ENCODE peak calls at places on chromosome 22, in seven cellular contexts. O is H1, B is K562, Q is A549, J is lower leg skin, E is ovary, H is heart left ventricle. U is an unnamed sample.

GRCh38 chr22:20653795-20654342 is 120.0 kb upstream of the SERPIND1 start:
- DNase-seq in E (no peak), J (no peak), Q (no peak), O (no peak), H (no peak), B (peak; percentile 16), U (no peak)

GRCh38 chr22:39136317-39136716 is 16.2 kb downstream of the CBX7 start:
- DNase-seq in Q (no peak), J (no peak), B (no peak), E (no peak), O (no peak), H (no peak), U (no peak)

GRCh38 chr22:50102946-50103345 is 13.1 kb downstream of the MOV10L1 start:
- DNase-seq in E (no peak), H (no peak), O (no peak), J (no peak), Q (peak; percentile 10), B (peak; percentile 49), U (peak; percentile 18)

GRCh38 chr22:39098026-39098425 is 982 bp downstream of the APOBEC3H start:
- DNase-seq in B (no peak), Q (no peak), O (no peak), E (no peak), J (no peak), H (no peak), U (no peak)

GRCh38 chr22:26857169-26857568 is 199.8 kb downstream of the MIAT start:
- DNase-seq in B (no peak), O (peak; percentile 43), E (no peak), H (no peak), J (no peak), Q (no peak), U (no peak)

GRCh38 chr22:18952022-18952421 is 15.9 kb upstream of the PRODH start:
- DNase-seq in Q (no peak), O (no peak), H (peak; percentile 25), B (no peak), E (no peak), J (no peak), U (no peak)

GRCh38 chr22:17302616-17303015 is 66.6 kb upstream of the CECR2 start:
- DNase-seq in B (no peak), O (no peak), H (no peak), Q (no peak), E (no peak), J (no peak), U (no peak)

GRCh38 chr22:29343313-29343805 is 27.9 kb upstream of the RASL10A start:
- DNase-seq in H (peak; percentile 81), B (no peak), J (no peak), Q (no peak), E (no peak), O (no peak), U (no peak)

GRCh38 chr22:37633693-37634504 is 5.6 kb upstream of the SH3BP1 start:
- DNase-seq in E (peak; percentile 97), H (peak; percentile 95), B (peak; percentile 79), Q (no peak), O (peak; percentile 70), J (peak; percentile 69), U (peak; percentile 69)

GRCh38 chr22:19848298-19849224 is 6.1 kb downstream of the GNB1L start:
- DNase-seq in Q (peak; percentile 21), H (no peak), B (peak; percentile 82), E (no peak), J (peak; percentile 16), O (no peak), U (no peak)

GRCh38 chr22:20656902-20657836 is 116.7 kb upstream of the SERPIND1 start:
- DNase-seq in J (no peak), O (peak; percentile 16), Q (no peak), E (no peak), H (no peak), B (peak; percentile 80), U (no peak)

GRCh38 chr22:24553597-24554315 is 1.2 kb downstream of the GUCD1 start:
- DNase-seq in E (no peak), J (peak; percentile 19), H (peak; percentile 61), O (no peak), B (no peak), Q (no peak), U (peak; percentile 90)
- TF ChIP-seq POLR2A in E (no peak), J (no peak), H (no peak), O (no peak), B (no peak), Q (no peak), U (peak; percentile 94)

GRCh38 chr22:46269564-46269963 is 1.8 kb downstream of the TTC38 start:
- DNase-seq in B (no peak), E (no peak), J (no peak), Q (no peak), O (no peak), H (peak; percentile 27), U (no peak)

GRCh38 chr22:46262449-46263207 is 515 bp downstream of the PKDREJ start:
- DNase-seq in Q (no peak), O (peak; percentile 90), B (no peak), E (peak; percentile 49), J (no peak), H (peak; percentile 90), U (peak; percentile 76)

GRCh38 chr22:46272196-46272595 is 4.4 kb downstream of the TTC38 start:
- DNase-seq in J (no peak), H (no peak), E (no peak), B (no peak), Q (no peak), O (no peak), U (no peak)

GRCh38 chr22:46263208-46263575 is at the start of gene PKDREJ:
- DNase-seq in B (no peak), O (peak; percentile 68), Q (no peak), H (no peak), E (no peak), J (no peak), U (no peak)

DNA sequence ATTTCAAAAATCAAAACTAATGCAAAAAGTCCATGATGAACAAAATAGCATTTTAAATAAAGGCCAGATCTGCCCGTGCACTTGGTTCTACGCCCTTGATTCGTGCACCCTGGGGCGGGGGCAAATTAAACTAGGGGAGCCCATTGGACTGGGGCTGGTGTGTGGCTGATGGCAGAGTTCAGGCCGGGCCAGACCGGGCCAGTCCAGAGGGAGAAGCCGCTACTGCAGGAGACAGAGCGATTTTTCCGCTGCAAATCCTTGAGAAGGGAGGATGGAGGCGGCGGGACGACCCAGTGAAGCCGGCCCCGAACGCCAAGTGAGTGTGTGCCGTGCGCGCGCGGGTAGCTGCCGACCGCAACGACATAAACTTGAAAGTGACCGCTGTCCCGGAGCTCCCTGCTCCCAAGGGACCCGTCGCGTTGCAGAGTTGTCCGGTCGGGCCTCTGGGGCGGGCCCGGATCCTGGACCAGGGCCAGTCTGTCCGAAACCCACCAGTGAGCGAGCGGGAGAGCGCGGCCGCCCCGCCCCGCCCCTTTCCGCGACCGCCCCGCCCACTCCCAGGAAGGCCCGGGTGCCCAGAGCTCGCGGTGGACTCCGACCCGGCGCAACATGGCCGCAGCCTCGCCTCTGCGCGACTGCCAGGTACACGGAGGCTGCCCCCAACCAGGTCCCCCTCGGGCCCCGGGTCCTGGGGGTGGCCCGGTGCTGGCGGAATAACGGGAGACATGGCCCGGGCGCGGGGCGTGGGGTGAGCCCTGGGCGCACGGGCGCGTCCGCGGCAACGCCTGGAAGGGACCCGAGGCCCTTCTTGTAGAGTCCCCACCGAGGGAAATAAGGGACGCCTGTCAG is at the start of gene TTC38:
- DNase-seq in B (peak; percentile 91), O (peak; percentile 82), J (peak; percentile 85), E (peak; percentile 90), H (peak; percentile 96), Q (peak; percentile 87), U (peak; percentile 89)
- TF ChIP-seq POLR2A in B (peak; percentile 75), O (peak; percentile 49), J (no peak), E (peak; percentile 49), H (peak; percentile 72), Q (peak; percentile 53), U (peak; percentile 41)

DNA sequence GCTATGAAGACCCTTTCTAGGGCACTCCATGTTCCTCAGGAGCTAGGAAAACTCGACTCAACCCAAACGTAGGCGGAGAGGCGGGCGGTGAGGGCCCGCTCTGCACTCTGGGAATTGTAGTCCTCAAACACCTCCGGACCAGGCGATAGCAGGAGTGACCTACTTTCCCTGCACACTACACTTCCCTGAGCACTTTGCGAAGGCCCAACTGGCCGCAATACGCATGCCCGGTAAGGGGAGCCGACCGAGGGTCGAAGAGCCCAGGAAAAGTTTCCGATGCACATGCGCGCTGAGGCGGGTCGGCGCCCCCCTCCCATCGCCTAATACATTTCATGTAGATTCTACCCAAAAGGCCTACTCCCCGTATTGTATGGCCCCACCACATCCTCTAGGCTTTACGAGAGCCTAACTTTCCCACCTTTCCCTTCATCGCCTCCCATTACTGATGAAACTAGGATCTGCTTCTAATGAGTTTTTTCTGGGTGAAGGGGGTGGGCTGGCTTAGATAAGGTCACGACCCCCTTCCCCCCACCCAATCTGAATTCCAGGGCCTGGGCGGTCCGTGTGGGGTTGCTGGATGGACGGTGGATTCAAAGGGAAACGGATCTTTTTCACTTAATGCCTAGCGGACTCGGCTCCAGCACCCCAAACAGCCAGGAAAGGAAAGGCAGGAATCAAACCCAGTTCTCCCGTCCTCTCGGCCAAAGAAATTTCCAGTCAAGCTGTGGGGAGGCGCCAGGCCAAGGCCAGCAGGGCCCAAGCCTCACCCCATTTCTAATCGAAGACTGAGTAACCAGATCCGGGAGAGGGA is 2.0 kb downstream of the TOB2 start:
- DNase-seq in O (peak; percentile 97), E (peak; percentile 93), H (peak; percentile 94), Q (peak; percentile 77), J (peak; percentile 93), B (peak; percentile 34), U (peak; percentile 89)
- TF ChIP-seq POLR2A in O (peak; percentile 58), E (no peak), H (peak; percentile 53), Q (no peak), J (no peak), B (no peak), U (peak; percentile 62)

GRCh38 chr22:23836692-23837495 is 1.9 kb downstream of the DERL3 start:
- DNase-seq in H (no peak), Q (no peak), O (no peak), J (no peak), E (no peak), B (no peak), U (no peak)
- TF ChIP-seq POLR2A in H (no peak), Q (no peak), O (no peak), J (no peak), E (no peak), B (no peak), U (no peak)

GRCh38 chr22:36163497-36163896 is 2.9 kb upstream of the APOL3 start:
- DNase-seq in H (no peak), E (no peak), J (no peak), B (no peak), O (no peak), Q (no peak), U (no peak)

GRCh38 chr22:36164621-36165020 is 4.1 kb upstream of the APOL3 start:
- DNase-seq in J (no peak), H (no peak), E (no peak), Q (no peak), B (no peak), O (no peak), U (no peak)

GRCh38 chr22:36160499-36160942 is at the start of gene APOL3:
- DNase-seq in J (peak; percentile 89), B (no peak), H (peak; percentile 85), E (peak; percentile 73), Q (no peak), O (no peak), U (peak; percentile 70)

GRCh38 chr22:36165161-36165560 is 4.6 kb upstream of the APOL3 start:
- DNase-seq in B (no peak), Q (no peak), H (no peak), J (no peak), O (no peak), E (no peak), U (no peak)

GRCh38 chr22:36162127-36163034 is 1.8 kb upstream of the APOL3 start:
- DNase-seq in B (no peak), J (no peak), H (no peak), E (no peak), Q (no peak), O (no peak), U (no peak)
- TF ChIP-seq POLR2A in B (no peak), J (no peak), H (no peak), E (no peak), Q (no peak), O (no peak), U (no peak)

GRCh38 chr22:33073989-33074391 is 15.8 kb upstream of the SYN3 start:
- DNase-seq in B (no peak), E (no peak), Q (peak; percentile 8), O (no peak), J (no peak), H (no peak), U (no peak)
- TF ChIP-seq POLR2A in B (no peak), E (no peak), Q (no peak), O (no peak), J (no peak), H (no peak), U (no peak)

U was measured in erythroblast.